ENCODE peak calls at places on chromosomes 7 and 10, in five cellular contexts. Q is HepG2, B is upper lobe of left lung, A is A549, E is K562. J is an unnamed sample.

GRCh38 chr7:102451371-102452054 is 13.2 kb downstream of the ALKBH4 start:
- ATAC-seq in Q (peak), B (no peak), A (no peak), E (peak), J (peak)

GRCh38 chr7:17773289-17773626 is 167.0 kb downstream of the SNX13 start:
- ATAC-seq in Q (peak), B (peak), A (peak), E (no peak), J (peak)

GRCh38 chr10:51462076-51462779 is 237.2 kb downstream of the CSTF2T start:
- ATAC-seq in Q (no peak), B (no peak), A (no peak), E (no peak), J (no peak)

GRCh38 chr10:98391578-98391991 is 23.4 kb downstream of the PYROXD2 start:
- ATAC-seq in Q (no peak), B (peak), A (no peak), E (no peak), J (peak)

GRCh38 chr10:59926086-59926485 is 19.7 kb upstream of the CCDC6 start:
- ATAC-seq in Q (no peak), B (no peak), A (no peak), E (no peak), J (no peak)

GRCh38 chr7:131285558-131285957 is 42.1 kb upstream of the MKLN1 start:
- ATAC-seq in Q (no peak), B (peak), A (no peak), E (no peak), J (peak)

GRCh38 chr7:155506854-155507337 is 39.5 kb downstream of the CNPY1 start:
- ATAC-seq in Q (peak), B (no peak), A (peak), E (peak), J (no peak)

GRCh38 chr7:117951711-117952280 is 78.6 kb upstream of the CTTNBP2 start:
- ATAC-seq in Q (peak), B (no peak), A (no peak), E (peak), J (no peak)

GRCh38 chr7:50356212-50356944 is 51.9 kb downstream of the IKZF1 start:
- ATAC-seq in Q (no peak), B (peak), A (no peak), E (peak), J (peak)

GRCh38 chr10:71769279-71769823 is 4.0 kb downstream of the VSIR start:
- ATAC-seq in Q (no peak), B (no peak), A (no peak), E (no peak), J (no peak)

GRCh38 chr10:126921974-126922525 is 16.8 kb downstream of the DOCK1 start:
- ATAC-seq in Q (no peak), B (peak), A (peak), E (no peak), J (peak)

GRCh38 chr10:30155401-30155800 is 96.0 kb upstream of the JCAD start:
- ATAC-seq in Q (no peak), B (no peak), A (no peak), E (no peak), J (peak)

GRCh38 chr10:17445400-17445998 is 8.9 kb downstream of the ST8SIA6 start:
- ATAC-seq in Q (peak), B (no peak), A (no peak), E (no peak), J (no peak)

GRCh38 chr7:99543916-99544315 is 8.0 kb downstream of the FAM200A start:
- ATAC-seq in Q (no peak), B (no peak), A (no peak), E (no peak), J (no peak)

GRCh38 chr7:133742709-133743538 is 384.2 kb upstream of the LRGUK start:
- ATAC-seq in Q (no peak), B (no peak), A (peak), E (peak), J (no peak)

GRCh38 chr7:121279060-121279620 is 49.7 kb upstream of the WNT16 start:
- ATAC-seq in Q (no peak), B (no peak), A (no peak), E (no peak), J (no peak)

GRCh38 chr7:129146237-129146979 is 1.9 kb downstream of the TSPAN33 start:
- ATAC-seq in Q (no peak), B (no peak), A (no peak), E (no peak), J (no peak)

GRCh38 chr10:122141821-122142651 is 129.1 kb upstream of the BTBD16 start:
- ATAC-seq in Q (peak), B (peak), A (peak), E (no peak), J (no peak)

GRCh38 chr7:36264123-36264916 is 111.3 kb downstream of the EEPD1 start:
- ATAC-seq in Q (no peak), B (peak), A (no peak), E (no peak), J (peak)

GRCh38 chr7:42238709-42239395 is 1.8 kb upstream of the GLI3 start:
- ATAC-seq in Q (no peak), B (peak), A (no peak), E (no peak), J (no peak)

GRCh38 chr7:17802056-17802455 is 138.2 kb downstream of the SNX13 start:
- ATAC-seq in Q (no peak), B (no peak), A (no peak), E (no peak), J (no peak)

GRCh38 chr10:78923644-78924318 is 145.0 kb upstream of the ZMIZ1 start:
- ATAC-seq in Q (no peak), B (no peak), A (no peak), E (no peak), J (no peak)

GRCh38 chr10:13942030-13942429 is 355.3 kb downstream of the PRPF18 start:
- ATAC-seq in Q (no peak), B (no peak), A (no peak), E (no peak), J (no peak)

GRCh38 chr7:12436896-12437535 is 33.4 kb upstream of the VWDE start:
- ATAC-seq in Q (peak), B (no peak), A (peak), E (peak), J (no peak)

GRCh38 chr7:155530601-155531000 is 15.8 kb downstream of the CNPY1 start:
- ATAC-seq in Q (no peak), B (no peak), A (no peak), E (no peak), J (no peak)

GRCh38 chr7:44805950-44806349 is 9.5 kb downstream of the PPIA start:
- ATAC-seq in Q (peak), B (no peak), A (peak), E (no peak), J (no peak)

GRCh38 chr7:98051118-98051744 is 55.4 kb upstream of the LMTK2 start:
- ATAC-seq in Q (peak), B (no peak), A (peak), E (peak), J (no peak)

GRCh38 chr10:72719941-72720592 is 28.1 kb downstream of the MCU start:
- ATAC-seq in Q (no peak), B (no peak), A (no peak), E (no peak), J (no peak)

GRCh38 chr7:127375626-127376025 is 16.9 kb downstream of the ZNF800 start:
- ATAC-seq in Q (no peak), B (no peak), A (no peak), E (no peak), J (no peak)

GRCh38 chr10:78316451-78316931 is 282.8 kb downstream of the RPS24 start:
- ATAC-seq in Q (no peak), B (peak), A (no peak), E (no peak), J (peak)

GRCh38 chr7:133183042-133183441 is 69.8 kb upstream of the EXOC4 start:
- ATAC-seq in Q (no peak), B (no peak), A (no peak), E (no peak), J (no peak)

GRCh38 chr10:24651923-24652322 is 71.8 kb downstream of the ARHGAP21 start:
- ATAC-seq in Q (no peak), B (no peak), A (no peak), E (no peak), J (no peak)

GRCh38 chr10:60817135-60817805 is 39.0 kb downstream of the CDK1 start:
- ATAC-seq in Q (no peak), B (peak), A (no peak), E (no peak), J (no peak)

GRCh38 chr10:114174462-114175190 is 623 bp upstream of the CCDC186 start:
- ATAC-seq in Q (peak), B (peak), A (peak), E (peak), J (peak)
- H3K27ac ChIP-seq in Q (no peak), B (peak), A (peak), E (peak), J (peak)

GRCh38 chr10:85667638-85668233 is 698.9 kb downstream of the GRID1 start:
- ATAC-seq in Q (no peak), B (no peak), A (no peak), E (no peak), J (no peak)

GRCh38 chr10:85666987-85667386 is 699.6 kb downstream of the GRID1 start:
- ATAC-seq in Q (no peak), B (no peak), A (no peak), E (no peak), J (no peak)

GRCh38 chr10:85665078-85665477 is 701.5 kb downstream of the GRID1 start:
- ATAC-seq in Q (no peak), B (no peak), A (no peak), E (no peak), J (no peak)

GRCh38 chr10:85666106-85666505 is 700.5 kb downstream of the GRID1 start:
- ATAC-seq in Q (no peak), B (no peak), A (no peak), E (no peak), J (no peak)

DNA sequence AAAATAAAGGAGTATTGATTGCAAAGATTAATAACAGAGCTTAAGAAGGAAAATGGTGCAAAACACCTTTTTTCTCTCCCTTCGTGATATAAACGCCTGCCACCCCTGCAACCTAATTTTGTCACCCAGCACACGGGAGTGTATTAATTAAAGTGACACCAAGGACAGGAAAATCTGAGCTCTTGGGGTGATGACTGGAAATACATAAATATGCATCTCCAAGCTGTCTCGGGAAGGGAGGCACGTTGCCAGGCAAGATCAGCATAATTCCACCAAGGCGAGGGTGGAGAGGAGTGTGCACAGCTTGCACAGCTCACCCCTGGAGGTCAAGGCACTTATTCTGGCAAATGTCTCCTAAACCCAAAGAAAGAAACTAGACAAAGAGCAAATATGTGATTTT is 700.9 kb downstream of the GRID1 start:
- ATAC-seq in Q (no peak), B (no peak), A (no peak), E (no peak), J (no peak)
- TF ChIP-seq CTCF in Q (no peak), B (no peak), A (no peak), E (no peak), J (no peak)

GRCh38 chr10:31693499-31693898 is 235.1 kb downstream of the ARHGAP12 start:
- ATAC-seq in Q (no peak), B (no peak), A (no peak), E (no peak), J (no peak)
- TF ChIP-seq EP300 in Q (no peak), B (no peak), A (no peak), E (no peak), J (no peak)

GRCh38 chr10:12237265-12238220 is 41.6 kb downstream of the CDC123 start:
- ATAC-seq in Q (peak), B (no peak), A (no peak), E (no peak), J (no peak)
- H3K27ac ChIP-seq in Q (peak), B (no peak), A (no peak), E (no peak), J (no peak)

GRCh38 chr7:149714910-149715471 is 58.4 kb downstream of the ZNF467 start:
- ATAC-seq in Q (peak), B (peak), A (peak), E (no peak), J (peak)

GRCh38 chr7:149716932-149717307 is 56.5 kb downstream of the ZNF467 start:
- ATAC-seq in Q (no peak), B (no peak), A (no peak), E (no peak), J (no peak)

GRCh38 chr7:149717481-149717880 is 55.9 kb downstream of the ZNF467 start:
- ATAC-seq in Q (no peak), B (no peak), A (no peak), E (no peak), J (no peak)

GRCh38 chr7:149715476-149715875 is 57.9 kb downstream of the ZNF467 start:
- ATAC-seq in Q (peak), B (no peak), A (no peak), E (no peak), J (no peak)

DNA sequence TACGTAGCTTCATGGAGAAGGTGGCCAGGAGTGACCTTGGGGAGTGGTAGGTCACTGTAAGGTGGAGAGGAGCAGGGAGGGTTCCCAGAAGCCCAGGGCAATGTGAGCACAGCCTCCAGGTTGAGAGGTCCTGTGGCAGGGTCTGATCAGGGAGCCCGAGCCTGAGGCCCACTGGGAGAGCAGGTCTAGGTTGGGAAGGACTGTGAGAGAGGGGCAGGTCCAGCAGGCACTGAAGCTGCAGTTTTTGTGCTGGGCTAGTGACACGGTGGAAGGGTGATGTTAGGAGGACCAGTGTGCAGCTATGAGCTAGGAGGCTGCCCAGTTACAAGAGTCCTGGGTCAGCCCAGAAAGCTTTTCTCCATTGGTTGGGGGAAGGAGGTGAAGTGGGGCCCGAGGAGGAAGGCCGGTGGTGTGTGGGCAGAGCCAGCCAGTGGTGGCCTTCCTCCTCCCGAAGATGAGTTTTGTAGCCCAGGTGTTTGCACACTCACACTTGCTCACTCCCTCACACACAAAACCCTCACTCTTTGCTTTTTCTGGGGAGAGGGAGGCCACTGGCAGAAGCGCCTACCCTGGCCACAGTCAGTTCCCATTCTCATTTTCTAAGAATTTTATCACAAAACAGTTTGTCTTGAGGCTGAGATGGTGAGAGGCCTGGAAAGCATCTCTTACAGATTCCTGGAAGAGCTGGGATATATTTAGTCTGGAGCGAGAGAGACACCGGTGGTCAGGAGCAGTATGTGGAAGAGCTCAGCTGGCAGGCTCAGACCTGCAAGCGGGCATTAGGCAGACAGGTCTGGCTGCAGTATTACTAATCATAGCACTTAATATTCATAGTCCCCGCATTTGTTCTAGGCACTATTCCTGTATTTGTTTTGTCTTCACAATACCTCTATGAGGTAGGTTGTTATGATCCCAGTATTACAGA is 57.1 kb downstream of the ZNF467 start:
- ATAC-seq in Q (no peak), B (no peak), A (peak), E (no peak), J (no peak)
- TF ChIP-seq CTCF in Q (peak), B (no peak), A (no peak), E (no peak), J (no peak)

GRCh38 chr7:424961-425793 is 94.5 kb downstream of the PDGFA start:
- ATAC-seq in Q (no peak), B (peak), A (no peak), E (no peak), J (peak)
- TF ChIP-seq EP300 in Q (no peak), B (no peak), A (no peak), E (no peak), J (no peak)

GRCh38 chr7:2517678-2518077 is 1.9 kb upstream of the LFNG start:
- ATAC-seq in Q (no peak), B (no peak), A (no peak), E (no peak), J (no peak)
- H3K27ac ChIP-seq in Q (no peak), B (no peak), A (peak), E (no peak), J (no peak)

DNA sequence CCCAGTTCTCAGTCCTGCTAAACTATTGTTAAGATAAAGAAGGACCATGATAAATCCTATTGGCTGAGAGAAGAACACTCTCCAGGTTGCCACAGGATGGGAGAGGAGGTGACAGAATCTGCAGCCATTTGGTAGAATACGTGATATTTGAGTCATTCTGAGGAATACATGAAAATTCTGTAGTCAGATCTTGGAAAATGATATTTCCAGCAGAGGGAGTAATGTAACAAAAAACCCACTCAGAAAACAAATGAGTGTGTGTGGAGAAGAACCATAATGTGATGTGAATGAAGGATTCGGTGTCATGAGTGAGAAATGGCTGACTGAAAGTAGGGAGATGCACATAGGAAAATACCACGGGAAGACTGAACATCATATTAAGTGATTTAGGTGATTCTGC is 128.5 kb upstream of the PFKP start:
- ATAC-seq in Q (no peak), B (no peak), A (peak), E (no peak), J (no peak)
- TF ChIP-seq CTCF in Q (peak), B (no peak), A (peak), E (no peak), J (peak)

DNA sequence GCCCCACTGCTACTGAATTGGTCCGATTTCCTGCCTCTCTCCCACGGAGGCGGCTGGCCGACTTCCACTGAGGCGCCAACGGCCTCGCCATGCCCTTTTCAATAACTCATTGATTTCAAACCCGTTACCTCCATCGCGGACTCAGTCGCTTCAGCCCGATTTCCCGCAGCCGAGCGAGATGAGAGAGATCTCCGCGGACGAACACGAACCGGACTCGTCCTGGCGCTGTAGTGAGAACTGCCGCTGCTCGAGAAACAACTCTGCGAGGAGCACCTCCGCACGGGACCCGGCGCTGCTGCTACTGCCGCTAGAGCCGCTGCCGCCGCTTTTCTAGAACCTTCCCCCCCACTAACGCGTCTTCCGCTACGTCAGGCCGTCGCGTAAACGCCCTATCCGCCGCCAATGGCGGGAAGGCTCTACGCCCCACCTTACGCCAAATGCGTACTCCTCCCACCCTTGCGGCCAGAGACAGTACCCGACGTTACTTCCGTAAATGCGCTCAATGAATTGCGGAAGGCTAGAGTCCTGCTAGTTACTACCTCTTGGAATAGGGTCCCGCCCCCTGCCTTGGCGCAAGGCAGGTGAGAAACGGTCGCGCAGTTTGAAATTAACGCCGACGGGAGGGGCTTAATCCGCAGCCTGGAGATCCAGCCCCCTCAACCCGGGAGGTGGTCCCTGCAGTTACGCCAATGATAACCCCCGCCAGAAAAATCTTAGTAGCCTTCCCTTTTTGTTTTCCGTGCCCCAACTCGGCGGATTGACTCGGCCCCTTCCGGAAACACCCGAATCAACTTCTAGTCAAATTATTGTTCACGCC is at the start of gene HNRNPA2B1:
- ATAC-seq in Q (peak), B (peak), A (peak), E (peak), J (peak)
- TF ChIP-seq EP300 in Q (peak), B (peak), A (no peak), E (peak), J (no peak)

GRCh38 chr10:3097160-3097559 is 29.8 kb downstream of the PFKP start:
- ATAC-seq in Q (no peak), B (no peak), A (no peak), E (no peak), J (no peak)
- H3K27ac ChIP-seq in Q (no peak), B (no peak), A (peak), E (peak), J (no peak)